ENCODE peak calls at places on chromosome 11, in six cellular contexts. E is HEK293T; U is iris pigment epithelial cell; X is NCI-H2107; W is non-pigmented ciliary epithelial cell; K is stimulated activated CD8-positive, alpha-beta memory T cell treated with anti-CD3 and anti-CD28 coated beads, Interleukin-4, amount 100 ng/mL, for 24 hours. N is an unnamed sample.

GRCh38 chr11:86978756-86979608 is 23.8 kb upstream of the FZD4 start:
- DNase-seq in U (peak; percentile 61), W (no peak), K (no peak), X (no peak), E (no peak), N (no peak)

GRCh38 chr11:62145261-62145871 is 21.6 kb downstream of the INCENP start:
- DNase-seq in U (no peak), K (no peak), W (no peak), E (no peak), X (no peak), N (no peak)

GRCh38 chr11:72525466-72525865 is 91.1 kb upstream of the CLPB start:
- DNase-seq in U (no peak), E (no peak), W (no peak), K (no peak), X (no peak), N (no peak)

GRCh38 chr11:60699282-60699681 is at the start of gene MS4A8:
- DNase-seq in X (peak; percentile 72), U (no peak), K (no peak), E (peak; percentile 22), W (no peak), N (peak; percentile 98)

GRCh38 chr11:18802381-18803257 is 11.0 kb upstream of the PTPN5 start:
- DNase-seq in W (peak; percentile 40), U (peak; percentile 80), E (peak; percentile 63), K (no peak), X (peak; percentile 24), N (peak; percentile 1)

GRCh38 chr11:61940466-61940865 is 9.7 kb upstream of the BEST1 start:
- DNase-seq in K (no peak), W (no peak), E (no peak), X (no peak), U (no peak), N (no peak)

GRCh38 chr11:19216021-19216420 is 14.2 kb upstream of the CSRP3 start:
- DNase-seq in X (no peak), K (no peak), U (no peak), W (no peak), E (no peak), N (no peak)

GRCh38 chr11:67178878-67179277 is 59.8 kb downstream of the KDM2A start:
- DNase-seq in U (peak; percentile 74), E (no peak), K (no peak), W (no peak), X (no peak), N (no peak)

N was measured in NCI-H1436 treated with DMSO at 0.1 percent for 48 hours.